ENCODE peak calls at places on chromosomes 11 and 22, in nine cellular contexts. One of them, this sample, is unnamed.

GRCh38 chr11:92008249-92008648 is 216.4 kb upstream of the FAT3 start:
- DNase-seq in AG04450: no peak
- DNase-seq in heart right ventricle: no peak
- DNase-seq in hepatocyte: no peak
- DNase-seq in CD8-positive, alpha-beta T cell: no peak
- DNase-seq in IMR-90: no peak
- DNase-seq in endodermal cell: no peak
- DNase-seq in Peyer's patch: no peak
- DNase-seq in heart left ventricle: no peak
- DNase-seq in this sample: no peak

GRCh38 chr22:22565991-22566390 is 6.9 kb upstream of the PRAME start:
- DNase-seq in CD8-positive, alpha-beta T cell: no peak
- DNase-seq in hepatocyte: no peak
- DNase-seq in AG04450: no peak
- DNase-seq in IMR-90: peak; percentile 44
- DNase-seq in endodermal cell: no peak
- DNase-seq in Peyer's patch: no peak
- DNase-seq in heart right ventricle: no peak
- DNase-seq in heart left ventricle: no peak
- DNase-seq in this sample: no peak

GRCh38 chr11:4484310-4484709 is 1.9 kb downstream of the OR52K1 start:
- DNase-seq in CD8-positive, alpha-beta T cell: no peak
- DNase-seq in endodermal cell: no peak
- DNase-seq in Peyer's patch: no peak
- DNase-seq in AG04450: no peak
- DNase-seq in heart left ventricle: no peak
- DNase-seq in heart right ventricle: no peak
- DNase-seq in hepatocyte: no peak
- DNase-seq in IMR-90: no peak
- DNase-seq in this sample: no peak

GRCh38 chr11:74084796-74085541 is 76.1 kb upstream of the UCP3 start:
- DNase-seq in CD8-positive, alpha-beta T cell: no peak
- DNase-seq in hepatocyte: no peak
- DNase-seq in heart right ventricle: no peak
- DNase-seq in Peyer's patch: no peak
- DNase-seq in AG04450: no peak
- DNase-seq in heart left ventricle: no peak
- DNase-seq in endodermal cell: no peak
- DNase-seq in IMR-90: peak; percentile 52
- DNase-seq in this sample: no peak

GRCh38 chr11:70826541-70826943 is 425.8 kb downstream of the SHANK2 start:
- DNase-seq in CD8-positive, alpha-beta T cell: no peak
- DNase-seq in AG04450: no peak
- DNase-seq in heart left ventricle: no peak
- DNase-seq in heart right ventricle: no peak
- DNase-seq in endodermal cell: peak; percentile 75
- DNase-seq in IMR-90: no peak
- DNase-seq in Peyer's patch: no peak
- DNase-seq in hepatocyte: peak; percentile 21
- DNase-seq in this sample: peak; percentile 65

GRCh38 chr11:117180020-117180419 is 1.5 kb downstream of the SIDT2 start:
- DNase-seq in CD8-positive, alpha-beta T cell: no peak
- DNase-seq in Peyer's patch: no peak
- DNase-seq in heart left ventricle: no peak
- DNase-seq in IMR-90: no peak
- DNase-seq in hepatocyte: no peak
- DNase-seq in heart right ventricle: no peak
- DNase-seq in AG04450: no peak
- DNase-seq in endodermal cell: peak; percentile 54
- DNase-seq in this sample: no peak

GRCh38 chr11:87597696-87598095 is 560.0 kb downstream of the TMEM135 start:
- DNase-seq in IMR-90: no peak
- DNase-seq in heart left ventricle: no peak
- DNase-seq in endodermal cell: no peak
- DNase-seq in Peyer's patch: no peak
- DNase-seq in AG04450: no peak
- DNase-seq in heart right ventricle: no peak
- DNase-seq in hepatocyte: no peak
- DNase-seq in CD8-positive, alpha-beta T cell: no peak
- DNase-seq in this sample: no peak

GRCh38 chr11:27717377-27717776 is 17.1 kb upstream of the BDNF start:
- DNase-seq in Peyer's patch: no peak
- DNase-seq in CD8-positive, alpha-beta T cell: no peak
- DNase-seq in IMR-90: no peak
- DNase-seq in heart left ventricle: no peak
- DNase-seq in hepatocyte: no peak
- DNase-seq in endodermal cell: no peak
- DNase-seq in AG04450: no peak
- DNase-seq in heart right ventricle: no peak
- DNase-seq in this sample: no peak

GRCh38 chr11:64902102-64902900 is 14.7 kb downstream of the ATG2A start:
- DNase-seq in IMR-90: no peak
- DNase-seq in Peyer's patch: no peak
- DNase-seq in CD8-positive, alpha-beta T cell: no peak
- DNase-seq in endodermal cell: no peak
- DNase-seq in heart right ventricle: no peak
- DNase-seq in AG04450: no peak
- DNase-seq in heart left ventricle: no peak
- DNase-seq in hepatocyte: no peak
- DNase-seq in this sample: no peak

GRCh38 chr22:17779286-17780115 is 5.2 kb upstream of the BID start:
- DNase-seq in Peyer's patch: no peak
- DNase-seq in heart left ventricle: no peak
- DNase-seq in endodermal cell: no peak
- DNase-seq in AG04450: no peak
- DNase-seq in CD8-positive, alpha-beta T cell: no peak
- DNase-seq in heart right ventricle: no peak
- DNase-seq in hepatocyte: no peak
- DNase-seq in IMR-90: no peak
- DNase-seq in this sample: no peak

GRCh38 chr22:42925598-42925997 is 68.5 kb upstream of the ARFGAP3 start:
- DNase-seq in Peyer's patch: no peak
- DNase-seq in hepatocyte: no peak
- DNase-seq in endodermal cell: no peak
- DNase-seq in heart left ventricle: no peak
- DNase-seq in AG04450: no peak
- DNase-seq in CD8-positive, alpha-beta T cell: no peak
- DNase-seq in IMR-90: no peak
- DNase-seq in heart right ventricle: no peak
- DNase-seq in this sample: no peak

GRCh38 chr11:64459016-64459415 is 100.1 kb downstream of the RPS6KA4 start:
- DNase-seq in hepatocyte: no peak
- DNase-seq in IMR-90: peak; percentile 11
- DNase-seq in heart right ventricle: no peak
- DNase-seq in Peyer's patch: no peak
- DNase-seq in endodermal cell: no peak
- DNase-seq in CD8-positive, alpha-beta T cell: no peak
- DNase-seq in AG04450: no peak
- DNase-seq in heart left ventricle: no peak
- DNase-seq in this sample: no peak

GRCh38 chr11:46333129-46333947 is 13.9 kb upstream of the DGKZ start:
- DNase-seq in heart left ventricle: no peak
- DNase-seq in endodermal cell: peak; percentile 77
- DNase-seq in IMR-90: no peak
- DNase-seq in CD8-positive, alpha-beta T cell: no peak
- DNase-seq in AG04450: no peak
- DNase-seq in heart right ventricle: no peak
- DNase-seq in hepatocyte: no peak
- DNase-seq in Peyer's patch: no peak
- DNase-seq in this sample: no peak

GRCh38 chr11:44079376-44079775 is 13.3 kb downstream of the ACCS start:
- DNase-seq in hepatocyte: no peak
- DNase-seq in AG04450: no peak
- DNase-seq in endodermal cell: no peak
- DNase-seq in heart right ventricle: no peak
- DNase-seq in IMR-90: no peak
- DNase-seq in heart left ventricle: no peak
- DNase-seq in Peyer's patch: no peak
- DNase-seq in CD8-positive, alpha-beta T cell: no peak
- DNase-seq in this sample: no peak

GRCh38 chr11:118662401-118663271 is 16.8 kb downstream of the TREH start:
- DNase-seq in hepatocyte: peak; percentile 8
- DNase-seq in IMR-90: no peak
- DNase-seq in heart right ventricle: no peak
- DNase-seq in AG04450: no peak
- DNase-seq in heart left ventricle: no peak
- DNase-seq in Peyer's patch: no peak
- DNase-seq in endodermal cell: peak; percentile 52
- DNase-seq in CD8-positive, alpha-beta T cell: no peak
- DNase-seq in this sample: no peak

GRCh38 chr11:115338476-115338875 is 165.7 kb downstream of the CADM1 start:
- DNase-seq in heart right ventricle: no peak
- DNase-seq in AG04450: no peak
- DNase-seq in Peyer's patch: no peak
- DNase-seq in heart left ventricle: no peak
- DNase-seq in hepatocyte: no peak
- DNase-seq in endodermal cell: no peak
- DNase-seq in IMR-90: no peak
- DNase-seq in CD8-positive, alpha-beta T cell: no peak
- DNase-seq in this sample: no peak

GRCh38 chr22:45757936-45758335 is 86.3 kb downstream of the ATXN10 start:
- DNase-seq in AG04450: no peak
- DNase-seq in hepatocyte: no peak
- DNase-seq in Peyer's patch: no peak
- DNase-seq in endodermal cell: no peak
- DNase-seq in CD8-positive, alpha-beta T cell: no peak
- DNase-seq in heart right ventricle: no peak
- DNase-seq in heart left ventricle: no peak
- DNase-seq in IMR-90: no peak
- DNase-seq in this sample: no peak

GRCh38 chr22:45758603-45759002 is 87.0 kb downstream of the ATXN10 start:
- DNase-seq in hepatocyte: no peak
- DNase-seq in Peyer's patch: no peak
- DNase-seq in AG04450: no peak
- DNase-seq in heart left ventricle: no peak
- DNase-seq in heart right ventricle: no peak
- DNase-seq in CD8-positive, alpha-beta T cell: no peak
- DNase-seq in endodermal cell: no peak
- DNase-seq in IMR-90: no peak
- DNase-seq in this sample: no peak

GRCh38 chr22:45754822-45755221 is 83.2 kb downstream of the ATXN10 start:
- DNase-seq in Peyer's patch: no peak
- DNase-seq in CD8-positive, alpha-beta T cell: no peak
- DNase-seq in hepatocyte: no peak
- DNase-seq in heart left ventricle: no peak
- DNase-seq in heart right ventricle: no peak
- DNase-seq in IMR-90: no peak
- DNase-seq in endodermal cell: no peak
- DNase-seq in AG04450: no peak
- DNase-seq in this sample: no peak

GRCh38 chr22:45756558-45756957 is 84.9 kb downstream of the ATXN10 start:
- DNase-seq in AG04450: no peak
- DNase-seq in IMR-90: peak; percentile 5
- DNase-seq in heart right ventricle: no peak
- DNase-seq in Peyer's patch: no peak
- DNase-seq in hepatocyte: no peak
- DNase-seq in heart left ventricle: no peak
- DNase-seq in CD8-positive, alpha-beta T cell: no peak
- DNase-seq in endodermal cell: no peak
- DNase-seq in this sample: no peak

GRCh38 chr22:45757068-45757467 is 85.4 kb downstream of the ATXN10 start:
- DNase-seq in heart left ventricle: peak; percentile 30
- DNase-seq in heart right ventricle: no peak
- DNase-seq in endodermal cell: peak; percentile 80
- DNase-seq in IMR-90: peak; percentile 14
- DNase-seq in AG04450: no peak
- DNase-seq in hepatocyte: peak; percentile 39
- DNase-seq in Peyer's patch: no peak
- DNase-seq in CD8-positive, alpha-beta T cell: no peak
- DNase-seq in this sample: no peak
- TF ChIP-seq CTCF in heart left ventricle: peak; percentile 18
- TF ChIP-seq CTCF in heart right ventricle: no peak
- TF ChIP-seq CTCF in endodermal cell: peak; percentile 9
- TF ChIP-seq CTCF in IMR-90: no peak
- TF ChIP-seq CTCF in AG04450: peak; percentile 16
- TF ChIP-seq CTCF in hepatocyte: no peak
- TF ChIP-seq CTCF in Peyer's patch: no peak
- TF ChIP-seq CTCF in CD8-positive, alpha-beta T cell: no peak
- TF ChIP-seq CTCF in this sample: no peak

GRCh38 chr11:84722583-84723108 is 904.5 kb downstream of the DLG2 start:
- DNase-seq in CD8-positive, alpha-beta T cell: no peak
- DNase-seq in heart right ventricle: no peak
- DNase-seq in Peyer's patch: no peak
- DNase-seq in IMR-90: no peak
- DNase-seq in heart left ventricle: no peak
- DNase-seq in AG04450: no peak
- DNase-seq in endodermal cell: peak; percentile 74
- DNase-seq in hepatocyte: no peak
- DNase-seq in this sample: peak; percentile 41
- H3K4me3 ChIP-seq in CD8-positive, alpha-beta T cell: no peak overlapping the region
- H3K4me3 ChIP-seq in heart right ventricle: no peak overlapping the region
- H3K4me3 ChIP-seq in Peyer's patch: no peak overlapping the region
- H3K4me3 ChIP-seq in IMR-90: no peak overlapping the region
- H3K4me3 ChIP-seq in heart left ventricle: no peak overlapping the region
- H3K4me3 ChIP-seq in AG04450: no peak overlapping the region
- H3K4me3 ChIP-seq in endodermal cell: no peak overlapping the region
- H3K4me3 ChIP-seq in hepatocyte: no peak overlapping the region
- H3K4me3 ChIP-seq in this sample: no peak overlapping the region

DNA sequence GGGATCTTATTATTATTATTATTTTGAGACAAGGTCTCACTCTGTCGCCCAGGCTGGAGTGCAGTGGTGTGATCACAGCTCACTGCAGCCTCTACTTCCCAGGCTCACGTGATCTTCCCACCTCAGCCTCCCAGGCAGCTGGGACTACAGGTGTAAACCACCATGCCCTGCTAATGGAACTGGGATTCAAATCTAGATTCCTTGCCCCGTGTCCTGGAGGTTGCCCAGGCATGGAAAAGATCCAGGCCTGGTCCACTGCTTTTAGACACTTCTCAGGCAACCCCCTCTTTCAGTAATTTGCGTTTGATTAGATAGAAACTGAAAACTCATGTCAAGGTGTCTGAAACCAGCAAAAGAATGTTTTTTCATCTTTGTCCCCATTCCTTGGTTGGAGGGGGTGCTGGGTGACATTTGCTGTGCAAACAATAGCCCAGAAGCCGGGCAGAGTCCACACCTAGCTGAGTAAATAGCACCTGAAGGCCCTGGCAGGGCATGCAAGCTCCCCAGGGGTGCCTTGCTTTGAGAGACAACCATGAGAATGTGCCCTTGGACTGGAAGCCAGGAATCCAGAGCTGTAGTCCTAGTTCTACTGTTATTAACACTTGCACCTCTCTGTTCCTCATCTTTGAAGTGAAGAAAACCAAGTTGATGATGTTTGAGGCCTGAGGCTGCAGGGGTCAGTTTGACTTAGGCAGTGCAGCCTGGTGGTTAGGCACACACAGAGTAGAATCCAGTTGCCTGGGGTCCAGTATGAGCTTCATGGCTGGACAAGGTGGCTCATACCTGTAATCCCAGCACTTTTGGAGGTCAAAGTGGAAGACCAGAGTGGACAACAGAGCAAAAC is 19.1 kb upstream of the XBP1 start:
- DNase-seq in endodermal cell: no peak
- DNase-seq in Peyer's patch: no peak
- DNase-seq in heart left ventricle: no peak
- DNase-seq in heart right ventricle: no peak
- DNase-seq in AG04450: no peak
- DNase-seq in IMR-90: no peak
- DNase-seq in hepatocyte: peak; percentile 71
- DNase-seq in CD8-positive, alpha-beta T cell: no peak
- DNase-seq in this sample: no peak
- H3K27ac ChIP-seq in endodermal cell: no peak overlapping the region
- H3K27ac ChIP-seq in Peyer's patch: peak overlapping the region; percentile 61
- H3K27ac ChIP-seq in heart left ventricle: peak overlapping the region; percentile 24
- H3K27ac ChIP-seq in heart right ventricle: peak overlapping the region; percentile 66
- H3K27ac ChIP-seq in AG04450: no peak overlapping the region
- H3K27ac ChIP-seq in IMR-90: no peak overlapping the region
- H3K27ac ChIP-seq in hepatocyte: peak overlapping the region; percentile 91
- H3K27ac ChIP-seq in CD8-positive, alpha-beta T cell: no peak overlapping the region
- H3K27ac ChIP-seq in this sample: no peak overlapping the region

GRCh38 chr11:119673389-119674336 is 55.3 kb downstream of the NECTIN1 start:
- DNase-seq in IMR-90: no peak
- DNase-seq in AG04450: no peak
- DNase-seq in heart right ventricle: no peak
- DNase-seq in CD8-positive, alpha-beta T cell: no peak
- DNase-seq in heart left ventricle: no peak
- DNase-seq in Peyer's patch: no peak
- DNase-seq in endodermal cell: peak; percentile 76
- DNase-seq in hepatocyte: peak; percentile 40
- DNase-seq in this sample: peak; percentile 72
- TF ChIP-seq CTCF in IMR-90: no peak
- TF ChIP-seq CTCF in AG04450: no peak
- TF ChIP-seq CTCF in heart right ventricle: peak; percentile 4
- TF ChIP-seq CTCF in CD8-positive, alpha-beta T cell: no peak
- TF ChIP-seq CTCF in heart left ventricle: no peak
- TF ChIP-seq CTCF in Peyer's patch: no peak
- TF ChIP-seq CTCF in endodermal cell: peak; percentile 40
- TF ChIP-seq CTCF in hepatocyte: peak; percentile 21
- TF ChIP-seq CTCF in this sample: peak; percentile 70

This sample was measured in WERI-Rb-1.